ENCODE peak calls at places on chromosomes 5 and 9, in ten cellular contexts. U, W, T, L, M, X, Q, P, Y and R are unnamed samples.

GRCh38 chr5:115100556-115100955 is 69.2 kb downstream of the TRIM36 start:
- DNase-seq in U (no peak), M (no peak), W (peak), T (no peak), X (no peak), Q (no peak), P (peak), L (peak), Y (no peak), R (no peak)

GRCh38 chr5:114969482-114969881 is 200.2 kb downstream of the TRIM36 start:
- DNase-seq in L (no peak), U (no peak), P (no peak), Y (no peak), X (no peak), Q (no peak), W (no peak), M (no peak), T (no peak), R (no peak)

GRCh38 chr5:106019271-106019670 is 1651.5 kb downstream of the EFNA5 start:
- DNase-seq in M (no peak), T (no peak), X (no peak), W (no peak), Q (no peak), Y (no peak), P (no peak), U (peak), L (no peak), R (no peak)

GRCh38 chr9:115531410-115532130 is 413.6 kb upstream of the TNC start:
- DNase-seq in L (no peak), Y (no peak), T (no peak), P (no peak), M (no peak), Q (no peak), W (no peak), X (no peak), U (peak), R (no peak)

GRCh38 chr5:92956886-92957285 is 624.1 kb downstream of the NR2F1-AS1 start:
- DNase-seq in T (no peak), M (no peak), Q (no peak), Y (no peak), U (no peak), L (no peak), P (no peak), X (no peak), W (no peak), R (no peak)

GRCh38 chr5:37921452-37921851 is 81.6 kb upstream of the GDNF start:
- DNase-seq in U (no peak), X (no peak), Q (no peak), M (no peak), P (no peak), Y (no peak), W (no peak), L (no peak), T (no peak), R (no peak)

GRCh38 chr5:177312649-177313181 is 1.0 kb upstream of the MXD3 start:
- DNase-seq in Y (no peak), M (peak), X (peak), P (peak), L (no peak), Q (no peak), W (no peak), U (no peak), T (no peak), R (peak)

GRCh38 chr9:36150529-36151305 is 14.2 kb downstream of the GLIPR2 start:
- DNase-seq in Y (no peak), L (no peak), X (no peak), P (no peak), T (no peak), U (peak), M (peak), W (no peak), Q (no peak), R (no peak)

GRCh38 chr5:145834917-145835838 is at the start of gene PRELID2:
- DNase-seq in P (peak), T (peak), Y (peak), X (peak), L (peak), U (peak), Q (peak), W (peak), M (peak), R (peak)

GRCh38 chr5:83957188-83957587 is 236.5 kb upstream of the HAPLN1 start:
- DNase-seq in Q (no peak), T (no peak), W (no peak), Y (no peak), U (peak), X (no peak), M (no peak), P (no peak), L (no peak), R (no peak)

GRCh38 chr9:93307468-93308157 is 123.7 kb downstream of the WNK2 start:
- DNase-seq in P (peak), L (no peak), W (no peak), T (no peak), Y (no peak), Q (peak), M (no peak), X (no peak), U (no peak), R (no peak)

GRCh38 chr5:175590471-175590881 is 67.4 kb upstream of the HRH2 start:
- DNase-seq in X (no peak), M (no peak), P (no peak), L (no peak), U (peak), T (no peak), Q (no peak), Y (no peak), W (no peak), R (peak)

DNA sequence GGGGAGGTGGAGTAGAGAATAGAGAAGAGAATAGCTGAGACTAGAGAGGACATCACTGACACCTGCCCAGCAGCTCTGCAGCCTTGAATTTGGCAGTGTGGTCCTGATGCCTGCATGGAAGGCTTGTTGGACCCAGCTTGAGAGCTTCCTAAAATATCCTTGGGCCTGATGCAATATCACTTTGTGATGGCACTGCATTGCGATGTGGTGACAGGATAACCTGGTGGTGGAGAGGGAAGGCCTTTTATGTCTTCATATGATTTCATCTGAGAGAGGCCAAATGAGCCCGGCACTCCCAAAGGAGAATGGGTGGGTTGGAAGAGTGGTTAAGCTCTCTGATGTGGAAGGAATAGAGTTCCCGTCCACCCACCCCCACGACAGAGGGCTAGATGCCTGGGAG is 99.6 kb upstream of the SSBP2 start:
- DNase-seq in U (peak), W (no peak), M (no peak), L (no peak), X (no peak), T (peak), Y (no peak), Q (no peak), P (no peak), R (no peak)
- TF ChIP-seq POLR2A in U (no peak), W (no peak), M (no peak), L (no peak), X (no peak), T (no peak), Y (no peak), Q (no peak), P (no peak), R (no peak)

GRCh38 chr9:86096382-86096781 is 3.0 kb downstream of the GOLM1 start:
- DNase-seq in Y (no peak), U (peak), X (no peak), M (no peak), T (no peak), Q (no peak), L (no peak), W (no peak), P (no peak), R (no peak)

GRCh38 chr9:86102626-86103025 is 3.3 kb upstream of the GOLM1 start:
- DNase-seq in P (peak), T (no peak), Q (no peak), X (no peak), M (no peak), W (no peak), L (no peak), Y (no peak), U (no peak), R (no peak)

GRCh38 chr9:86097510-86098224 is 1.7 kb downstream of the GOLM1 start:
- DNase-seq in Y (no peak), M (no peak), U (no peak), W (no peak), T (no peak), P (peak), X (no peak), Q (no peak), L (no peak), R (no peak)

GRCh38 chr9:86099695-86100364 is 472 bp upstream of the GOLM1 start:
- DNase-seq in P (peak), Q (no peak), W (peak), T (no peak), U (peak), L (no peak), Y (peak), M (no peak), X (peak), R (no peak)

DNA sequence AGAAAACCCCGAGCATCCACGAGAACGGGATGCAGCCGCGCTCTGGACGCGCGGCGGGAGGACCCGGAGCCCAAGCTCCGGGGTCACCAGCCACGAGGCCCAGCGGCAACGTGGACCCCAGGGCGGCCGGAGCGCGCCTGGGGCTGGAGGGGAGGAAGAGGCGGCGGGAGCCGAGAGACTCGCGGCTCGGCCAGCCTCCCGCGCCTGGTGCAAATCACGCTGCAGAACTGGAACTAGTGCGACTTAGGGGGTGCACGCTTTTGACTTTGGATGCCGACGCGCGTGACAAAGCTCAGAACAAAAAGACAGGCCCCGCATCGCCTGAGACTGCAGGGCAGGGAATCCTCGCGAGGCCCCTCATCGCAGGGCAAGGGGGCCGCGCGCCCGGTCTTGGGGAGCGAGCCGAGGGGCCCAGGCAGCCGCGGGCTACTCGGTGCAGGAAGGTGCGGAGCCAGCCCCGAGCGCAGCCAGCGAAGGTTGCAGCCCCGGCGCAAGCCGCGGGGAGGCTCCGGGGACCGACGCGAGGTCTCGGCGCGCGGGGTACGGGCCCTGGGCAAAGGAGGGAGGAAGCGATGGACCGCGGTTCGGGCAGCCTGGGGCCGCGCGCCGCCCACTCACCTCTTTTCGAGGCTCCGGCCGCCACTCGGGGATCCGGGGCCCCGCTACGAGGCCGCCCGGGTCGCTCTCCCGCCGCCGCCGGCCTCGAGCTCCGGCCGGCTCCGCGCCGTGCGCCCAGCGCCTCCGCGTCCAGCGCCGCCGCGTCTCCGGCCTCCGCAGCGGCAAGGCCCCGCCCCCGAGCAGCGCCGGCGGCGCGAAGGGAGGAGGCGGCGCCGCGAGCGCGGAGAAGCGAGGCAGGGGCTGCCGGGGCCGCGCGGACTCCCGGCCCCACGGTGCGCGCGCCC is at the start of gene GOLM1:
- DNase-seq in L (peak), U (peak), P (peak), M (no peak), Q (no peak), W (peak), T (no peak), Y (peak), X (peak), R (peak)
- TF ChIP-seq POLR2A in L (peak), U (no peak), P (no peak), M (no peak), Q (no peak), W (peak), T (no peak), Y (no peak), X (peak), R (peak)

DNA sequence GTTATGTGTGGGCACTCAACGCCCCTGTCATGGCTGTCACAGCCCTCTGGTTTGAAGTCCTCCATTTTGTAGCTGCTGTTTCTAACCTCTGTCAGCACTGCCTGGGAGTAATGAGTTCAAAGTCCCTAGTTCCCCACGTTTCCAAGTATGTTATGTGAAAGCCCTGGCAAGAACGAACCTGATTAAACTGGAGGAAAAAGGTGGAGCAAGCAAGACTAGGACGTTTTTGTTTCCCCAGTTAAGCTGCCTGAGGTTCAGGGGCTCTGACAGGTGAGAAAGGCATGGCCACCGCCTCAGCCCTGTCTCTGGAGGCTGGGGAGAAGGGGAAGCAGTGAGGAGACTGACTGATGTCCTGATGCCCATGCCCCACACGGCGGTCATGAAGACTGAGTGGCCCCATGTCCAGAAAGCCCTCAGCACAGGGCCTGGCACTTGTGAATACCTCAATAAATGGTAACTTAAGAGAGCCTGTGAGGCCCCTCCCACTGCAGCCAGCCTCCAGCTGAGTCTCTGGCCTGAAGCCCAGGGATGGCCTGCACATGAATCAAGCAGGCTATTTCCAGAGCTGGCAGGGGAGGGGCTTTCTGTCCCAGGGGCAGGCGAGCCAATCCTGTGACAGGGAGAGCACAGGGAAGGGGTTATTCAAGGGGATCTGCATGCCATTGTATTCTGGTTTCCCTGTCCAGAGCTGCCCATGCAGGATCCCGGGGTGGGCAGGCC is 61.8 kb downstream of the PFDN1 start:
- DNase-seq in M (peak), X (peak), W (peak), L (peak), Q (peak), Y (peak), T (peak), U (peak), P (peak), R (peak)
- TF ChIP-seq POLR2A in M (no peak), X (no peak), W (no peak), L (no peak), Q (no peak), Y (no peak), T (peak), U (no peak), P (peak), R (no peak)

GRCh38 chr9:78399153-78399552 is 102.2 kb downstream of the PSAT1 start:
- DNase-seq in X (no peak), Q (no peak), T (no peak), W (no peak), P (no peak), U (no peak), M (peak), L (no peak), Y (no peak), R (no peak)

GRCh38 chr9:78397045-78397843 is 100.3 kb downstream of the PSAT1 start:
- DNase-seq in T (no peak), U (no peak), X (no peak), P (no peak), Y (no peak), W (no peak), Q (no peak), M (no peak), L (no peak), R (no peak)

GRCh38 chr9:78393932-78394331 is 97.0 kb downstream of the PSAT1 start:
- DNase-seq in X (no peak), U (no peak), T (no peak), M (no peak), W (no peak), P (no peak), Y (no peak), Q (no peak), L (no peak), R (no peak)

GRCh38 chr9:78396087-78396486 is 99.2 kb downstream of the PSAT1 start:
- DNase-seq in W (no peak), Y (no peak), X (no peak), U (no peak), M (peak), Q (no peak), T (no peak), P (no peak), L (no peak), R (no peak)

GRCh38 chr9:78393340-78393739 is 96.4 kb downstream of the PSAT1 start:
- DNase-seq in T (no peak), Q (no peak), Y (no peak), P (no peak), U (no peak), L (no peak), X (no peak), M (no peak), W (no peak), R (no peak)
- TF ChIP-seq POLR2A in T (no peak), Q (no peak), Y (no peak), P (no peak), U (no peak), L (no peak), X (no peak), M (no peak), W (no peak), R (no peak)

DNA sequence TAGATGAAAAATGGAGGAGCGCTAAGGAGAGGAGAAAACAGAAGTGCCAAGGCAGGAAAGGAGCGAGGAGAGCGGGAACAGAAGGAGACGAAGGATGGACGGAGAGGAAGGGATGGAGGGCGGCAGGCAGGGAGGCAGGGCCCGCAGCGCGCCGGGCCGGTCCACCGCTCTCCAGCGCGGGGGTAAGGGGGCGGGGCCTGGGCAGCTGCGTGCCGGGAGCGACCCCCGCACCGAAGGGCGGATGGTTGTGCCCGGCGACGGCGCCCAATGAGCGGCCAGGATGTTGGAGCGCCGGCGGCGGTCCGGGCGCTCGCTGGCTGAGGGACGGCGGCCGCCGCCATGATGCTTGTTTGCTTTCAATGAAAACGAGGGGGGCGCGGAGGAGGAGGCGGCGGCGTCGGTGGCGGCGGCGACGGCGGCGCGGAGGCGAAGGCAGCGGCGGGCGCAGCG is at the start of gene CNOT6:
- DNase-seq in L (peak), W (peak), M (peak), Q (peak), U (peak), X (peak), T (peak), P (peak), Y (peak), R (peak)
- TF ChIP-seq POLR2A in L (no peak), W (peak), M (peak), Q (no peak), U (peak), X (peak), T (peak), P (no peak), Y (peak), R (peak)